ENCODE peak calls at places on chromosomes 7 and 10, in ten cellular contexts. E is ascending aorta, K is nephron progenitor cell, C is IMR-90, T is AG09309, W is fibroblast of pulmonary artery, M is foreskin keratinocyte, H is Calu3, I is brain microvascular endothelial cell, Y is tibial artery. F is an unnamed sample.

GRCh38 chr7:155763721-155764431 is 48.4 kb downstream of the SHH start:
- DNase-seq in H (no peak), K (no peak), M (no peak), W (peak; percentile 50), E (no peak), T (no peak), C (peak; percentile 77), Y (no peak), I (peak; percentile 84), F (no peak)

GRCh38 chr10:110379831-110380230 is 75.1 kb upstream of the SMNDC1 start:
- DNase-seq in K (no peak), I (no peak), M (no peak), T (no peak), Y (no peak), H (no peak), E (no peak), C (no peak), W (peak; percentile 45), F (no peak)

GRCh38 chr7:111384065-111384891 is 178.0 kb downstream of the IMMP2L start:
- DNase-seq in M (peak; percentile 71), E (no peak), W (peak; percentile 58), I (peak; percentile 11), H (no peak), K (no peak), Y (no peak), T (no peak), C (peak; percentile 73), F (no peak)

GRCh38 chr7:22549667-22550513 is 49.9 kb upstream of the STEAP1B start:
- DNase-seq in E (no peak), T (no peak), W (peak; percentile 22), M (peak; percentile 25), C (peak; percentile 7), K (peak; percentile 74), I (peak; percentile 19), Y (no peak), H (peak; percentile 90), F (peak; percentile 62)

GRCh38 chr10:123044391-123044790 is 35.6 kb downstream of the ACADSB start:
- DNase-seq in C (peak; percentile 5), H (no peak), T (no peak), W (peak; percentile 17), E (no peak), Y (no peak), M (no peak), I (no peak), K (no peak), F (no peak)

GRCh38 chr10:129768437-129769355 is 195.4 kb downstream of the EBF3 start:
- DNase-seq in M (no peak), K (peak; percentile 30), T (no peak), Y (peak; percentile 5), W (no peak), I (no peak), E (no peak), C (no peak), H (no peak), F (no peak)

GRCh38 chr7:129553861-129554530 is 51.7 kb downstream of the SMKR1 start:
- DNase-seq in C (peak; percentile 64), M (no peak), T (no peak), K (no peak), Y (no peak), E (no peak), I (peak; percentile 12), W (no peak), H (no peak), F (no peak)

GRCh38 chr7:158321936-158322615 is 265.5 kb downstream of the PTPRN2 start:
- DNase-seq in W (no peak), K (no peak), H (no peak), I (no peak), C (no peak), Y (no peak), M (no peak), T (no peak), E (no peak), F (no peak)

GRCh38 chr7:45924283-45924682 is 3.2 kb upstream of the IGFBP3 start:
- DNase-seq in C (peak; percentile 76), H (peak; percentile 77), Y (peak; percentile 57), I (peak; percentile 84), K (no peak), M (peak; percentile 81), W (peak; percentile 71), E (no peak), T (peak; percentile 59), F (no peak)

GRCh38 chr10:132539894-132540293 is 2.3 kb downstream of the INPP5A start:
- DNase-seq in C (peak; percentile 75), M (peak; percentile 26), K (no peak), I (peak; percentile 67), Y (peak; percentile 20), T (peak; percentile 27), W (peak; percentile 60), H (no peak), E (no peak), F (no peak)

GRCh38 chr7:82081644-82082224 is 311.9 kb upstream of the HGF start:
- DNase-seq in K (no peak), T (no peak), C (no peak), W (no peak), H (no peak), Y (no peak), M (no peak), E (no peak), I (no peak), F (no peak)

GRCh38 chr7:135712796-135713195 is 15.2 kb downstream of the SLC13A4 start:
- DNase-seq in E (no peak), I (no peak), M (no peak), W (peak; percentile 42), H (no peak), Y (no peak), C (no peak), K (no peak), T (no peak), F (no peak)

GRCh38 chr7:135712182-135712782 is 15.7 kb downstream of the SLC13A4 start:
- DNase-seq in K (no peak), T (no peak), I (no peak), M (no peak), Y (no peak), W (peak; percentile 28), H (no peak), E (no peak), C (no peak), F (no peak)

GRCh38 chr7:135708041-135708440 is 19.9 kb downstream of the SLC13A4 start:
- DNase-seq in K (no peak), C (no peak), Y (no peak), I (no peak), E (no peak), T (no peak), M (no peak), H (no peak), W (no peak), F (no peak)

GRCh38 chr7:135709508-135709907 is 18.5 kb downstream of the SLC13A4 start:
- DNase-seq in I (no peak), M (no peak), T (no peak), W (no peak), E (no peak), C (no peak), H (no peak), K (no peak), Y (no peak), F (no peak)

GRCh38 chr7:135710417-135711138 is 17.4 kb downstream of the SLC13A4 start:
- DNase-seq in Y (no peak), I (no peak), E (no peak), H (no peak), T (no peak), M (no peak), W (no peak), K (peak; percentile 31), C (no peak), F (no peak)
- TF ChIP-seq CTCF in Y (no peak), I (peak; percentile 69), E (peak; percentile 81), H (peak; percentile 68), T (peak; percentile 49), M (peak; percentile 42), W (peak; percentile 45), K (peak; percentile 67), C (no peak), F (no peak)

DNA sequence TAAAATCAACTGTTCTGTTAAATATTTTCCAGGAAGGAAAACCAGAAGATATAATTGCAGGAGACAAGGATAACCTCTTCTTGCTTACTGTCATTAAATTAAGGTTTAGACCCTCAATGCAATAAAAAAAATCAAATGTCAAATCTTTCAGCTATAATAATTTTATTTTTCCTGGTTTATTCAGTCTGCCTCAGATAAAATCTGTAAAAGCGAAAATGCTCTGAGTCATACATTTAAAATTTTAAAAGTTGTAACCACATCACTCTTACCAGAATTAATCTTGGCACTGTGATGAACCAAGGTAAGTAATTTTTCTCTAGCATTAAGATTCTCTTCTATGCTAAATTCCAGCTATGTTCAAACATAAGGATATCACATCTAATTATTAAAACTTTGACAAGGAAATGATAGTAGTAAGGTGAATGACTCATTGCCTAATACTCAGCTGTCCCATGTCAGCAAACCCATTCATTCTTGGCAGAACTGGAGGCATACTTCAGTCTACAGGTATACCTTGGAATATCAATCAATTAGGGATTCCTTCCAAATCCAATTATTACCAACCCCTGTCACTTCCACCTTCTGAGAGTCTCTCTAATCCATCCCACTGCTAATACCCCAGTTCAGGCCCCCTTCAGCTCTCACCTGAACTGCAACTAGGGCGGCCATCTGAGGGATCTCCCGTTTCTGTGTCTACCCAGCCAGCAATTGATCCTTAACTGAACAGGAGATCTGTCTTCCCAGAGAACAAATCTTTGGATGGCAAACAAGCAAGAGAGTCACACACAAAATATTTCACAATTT is 434.1 kb downstream of the GRM8 start:
- DNase-seq in M (peak; percentile 11), I (no peak), K (no peak), H (no peak), E (no peak), T (no peak), W (no peak), C (no peak), Y (no peak), F (no peak)
- TF ChIP-seq CTCF in M (no peak), I (no peak), K (no peak), H (no peak), E (no peak), T (no peak), W (no peak), C (no peak), Y (no peak), F (no peak)

DNA sequence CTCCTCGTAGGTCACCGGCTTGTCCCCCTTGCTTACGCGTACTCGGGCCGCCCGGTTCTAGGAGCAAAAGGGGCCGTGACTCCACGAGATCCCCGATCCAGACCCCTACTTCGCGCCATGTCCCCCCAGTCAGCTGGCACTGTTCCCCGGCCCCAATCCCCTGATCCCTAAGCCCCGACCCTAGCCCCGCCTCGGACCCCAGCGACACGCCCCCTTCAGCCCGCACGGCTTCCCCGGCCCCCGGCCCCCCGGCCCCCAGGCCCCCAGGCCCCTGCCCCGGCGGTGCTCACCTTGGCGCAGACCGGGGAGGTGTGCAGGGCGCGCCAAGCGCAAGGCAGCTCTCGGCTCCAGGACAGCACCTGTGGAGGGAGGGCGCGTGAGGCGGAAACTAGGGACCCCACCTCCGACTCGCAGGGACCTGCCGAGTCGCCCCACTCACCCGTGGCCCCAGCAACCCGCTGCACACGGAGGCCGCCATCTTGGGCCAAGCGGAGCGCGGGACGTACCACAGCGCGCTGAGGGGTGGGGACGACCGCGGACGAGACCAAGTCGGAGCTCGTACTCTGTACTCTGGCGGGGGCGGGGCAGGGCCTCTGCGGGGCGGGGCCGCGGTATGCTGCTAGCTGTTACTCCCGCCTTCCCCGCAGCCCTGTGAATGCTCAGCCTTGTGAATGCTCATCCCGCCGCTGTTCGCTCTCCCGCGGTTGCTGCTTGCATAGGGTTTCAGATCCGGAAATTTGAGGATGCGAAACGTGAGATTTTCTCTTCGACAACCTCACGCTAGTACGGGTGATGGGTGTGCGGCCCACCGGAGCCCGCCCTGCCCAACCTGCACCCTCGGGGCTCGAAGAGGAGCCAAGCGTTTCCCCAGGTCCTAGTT is at the start of gene MRPS24:
- DNase-seq in T (peak; percentile 86), K (peak; percentile 97), E (peak; percentile 73), C (peak; percentile 95), H (peak; percentile 97), I (peak; percentile 96), Y (peak; percentile 96), W (peak; percentile 97), M (peak; percentile 87), F (peak; percentile 84)
- TF ChIP-seq CTCF in T (no peak), K (no peak), E (no peak), C (no peak), H (no peak), I (no peak), Y (no peak), W (no peak), M (no peak), F (no peak)

GRCh38 chr10:47412869-47413268 is 28.8 kb upstream of the ZNF488 start:
- DNase-seq in M (no peak), I (no peak), E (no peak), W (peak; percentile 43), H (no peak), Y (no peak), T (no peak), C (no peak), K (no peak), F (no peak)
- TF ChIP-seq CTCF in M (no peak), I (no peak), E (no peak), W (no peak), H (no peak), Y (no peak), T (no peak), C (no peak), K (no peak), F (no peak)

F was measured in omental fat pad.